ENCODE peak calls at places on chromosome 12, in five cellular contexts. G is OCI-LY7; S is effector memory CD4-positive, alpha-beta T cell; M is COR-L47; Y is skeletal muscle cell. V is an unnamed sample.

GRCh38 chr12:38904932-38905479 is 385 bp downstream of the CPNE8 start:
- DNase-seq in G (no peak), S (peak; percentile 25), M (no peak), Y (no peak), V (peak; percentile 88)

GRCh38 chr12:54215990-54216579 is 27.3 kb upstream of the SMUG1 start:
- DNase-seq in G (peak; percentile 87), S (peak; percentile 28), M (no peak), Y (no peak), V (no peak)

GRCh38 chr12:108532061-108532848 is 17.2 kb downstream of the FICD start:
- DNase-seq in G (no peak), S (no peak), M (no peak), Y (no peak), V (no peak)

GRCh38 chr12:100184549-100184948 is 16.1 kb upstream of the ACTR6 start:
- DNase-seq in G (no peak), S (no peak), M (no peak), Y (no peak), V (no peak)

GRCh38 chr12:111404362-111405148 is 1.2 kb upstream of the SH2B3 start:
- DNase-seq in G (peak; percentile 81), S (peak; percentile 46), M (no peak), Y (no peak), V (no peak)

GRCh38 chr12:93146278-93146939 is 217.3 kb upstream of the EEA1 start:
- DNase-seq in G (no peak), S (no peak), M (no peak), Y (peak; percentile 84), V (no peak)

GRCh38 chr12:84910549-84911241 is 1.9 kb downstream of the SLC6A15 start:
- DNase-seq in G (no peak), S (no peak), M (peak; percentile 23), Y (no peak), V (peak; percentile 53)

GRCh38 chr12:15014708-15015107 is 41.9 kb downstream of the PDE6H start:
- DNase-seq in G (no peak), S (no peak), M (no peak), Y (no peak), V (no peak)

GRCh38 chr12:10537721-10538120 is 32.0 kb downstream of the EIF2S3B start:
- DNase-seq in G (no peak), S (no peak), M (no peak), Y (no peak), V (no peak)

GRCh38 chr12:90729741-90730140 is 225.2 kb downstream of the CCER1 start:
- DNase-seq in G (no peak), S (no peak), M (no peak), Y (no peak), V (no peak)

GRCh38 chr12:30908389-30909087 is 18.0 kb upstream of the TSPAN11 start:
- DNase-seq in G (no peak), S (no peak), M (no peak), Y (peak; percentile 84), V (no peak)

GRCh38 chr12:27185234-27186045 is 58.6 kb upstream of the STK38L start:
- DNase-seq in G (no peak), S (peak; percentile 2), M (no peak), Y (no peak), V (no peak)

GRCh38 chr12:107287436-107288413 is 194.4 kb upstream of the CRY1 start:
- DNase-seq in G (no peak), S (no peak), M (no peak), Y (no peak), V (no peak)

GRCh38 chr12:47547077-47547476 is 158.8 kb downstream of the RPAP3 start:
- DNase-seq in G (no peak), S (no peak), M (no peak), Y (peak; percentile 9), V (no peak)

GRCh38 chr12:26246483-26247164 is 51.3 kb downstream of the SSPN start:
- DNase-seq in G (no peak), S (no peak), M (no peak), Y (no peak), V (no peak)

GRCh38 chr12:100346660-100347059 is 10.2 kb upstream of the SLC17A8 start:
- DNase-seq in G (no peak), S (no peak), M (no peak), Y (peak; percentile 7), V (no peak)

GRCh38 chr12:125092872-125093680 is 27.8 kb downstream of the AACS start:
- DNase-seq in G (no peak), S (no peak), M (no peak), Y (no peak), V (peak; percentile 70)

GRCh38 chr12:79997115-79997805 is 62.4 kb upstream of the PPP1R12A start:
- DNase-seq in G (peak; percentile 46), S (no peak), M (no peak), Y (peak; percentile 24), V (no peak)

GRCh38 chr12:65892905-65893304 is 68.6 kb downstream of the HMGA2 start:
- DNase-seq in G (no peak), S (no peak), M (no peak), Y (peak; percentile 63), V (no peak)

V was measured in SHP77.